ENCODE peak calls at places on chromosomes 5 and 9, in six cellular contexts. O is RWPE1; J is HT1080; F is adrenal gland; X is activated CD8-positive, alpha-beta memory T cell treated with anti-CD3 and anti-CD28 coated beads for 24 hours; H is HuH-7. K is an unnamed sample.

GRCh38 chr9:126550891-126551351 is 62.8 kb upstream of the LMX1B start:
- DNase-seq in O (no peak), J (no peak), F (no peak), X (no peak), H (no peak), K (no peak)

GRCh38 chr9:114738581-114739316 is 56.8 kb upstream of the TEX48 start:
- DNase-seq in O (peak; percentile 95), J (peak; percentile 85), F (peak; percentile 74), X (peak; percentile 83), H (peak; percentile 69), K (peak; percentile 86)

GRCh38 chr9:88478236-88478635 is 56.7 kb upstream of the NXNL2 start:
- DNase-seq in O (no peak), J (no peak), F (no peak), X (no peak), H (no peak), K (no peak)

GRCh38 chr9:81848472-81848871 is 79.8 kb upstream of the SPATA31D4 start:
- DNase-seq in O (peak; percentile 36), J (peak; percentile 58), F (no peak), X (no peak), H (peak; percentile 59), K (peak; percentile 50)

GRCh38 chr9:127539982-127540663 is 72.0 kb upstream of the STXBP1 start:
- DNase-seq in O (no peak), J (no peak), F (no peak), X (no peak), H (no peak), K (no peak)

GRCh38 chr5:159610966-159611579 is 280.8 kb upstream of the IL12B start:
- DNase-seq in O (no peak), J (no peak), F (no peak), X (no peak), H (no peak), K (no peak)

GRCh38 chr9:128428644-128429504 is 8.2 kb downstream of the CERCAM start:
- DNase-seq in O (no peak), J (peak; percentile 88), F (no peak), X (no peak), H (peak; percentile 3), K (no peak)

GRCh38 chr5:140725799-140726471 is 25.7 kb downstream of the ZMAT2 start:
- DNase-seq in O (peak; percentile 93), J (peak; percentile 98), F (peak; percentile 77), X (peak; percentile 92), H (peak; percentile 50), K (peak; percentile 98)

GRCh38 chr9:129575818-129576217 is 45.1 kb downstream of the C9orf50 start:
- DNase-seq in O (no peak), J (no peak), F (no peak), X (no peak), H (no peak), K (no peak)

GRCh38 chr5:158534203-158534602 is 565.5 kb downstream of the EBF1 start:
- DNase-seq in O (no peak), J (no peak), F (no peak), X (no peak), H (no peak), K (no peak)

GRCh38 chr9:88952086-88952615 is 39.1 kb upstream of the S1PR3 start:
- DNase-seq in O (no peak), J (no peak), F (no peak), X (no peak), H (no peak), K (no peak)

GRCh38 chr9:131264231-131264630 is 12.1 kb downstream of the FAM78A start:
- DNase-seq in O (no peak), J (no peak), F (no peak), X (peak; percentile 69), H (no peak), K (no peak)

GRCh38 chr9:111481885-111482636 is 2.1 kb downstream of the ECPAS start:
- DNase-seq in O (peak; percentile 35), J (peak; percentile 28), F (no peak), X (no peak), H (peak; percentile 52), K (peak; percentile 18)

GRCh38 chr5:65796269-65796668 is 74.3 kb downstream of the NLN start:
- DNase-seq in O (no peak), J (peak; percentile 51), F (no peak), X (no peak), H (no peak), K (peak; percentile 17)

GRCh38 chr5:93517828-93518227 is 63.2 kb downstream of the NR2F1-AS1 start:
- DNase-seq in O (no peak), J (no peak), F (peak; percentile 67), X (no peak), H (no peak), K (no peak)

K was measured in kidney tubule cell.